ENCODE peak calls at places on chromosome 19, in four cellular contexts. L, U, X and R are unnamed samples.

GRCh38 chr19:28731113-28731512 is 481.8 kb downstream of the UQCRFS1 start:
- DNase-seq in L (no peak), U (no peak), X (no peak), R (no peak)

GRCh38 chr19:6534451-6535093 is 3.7 kb downstream of the TNFSF9 start:
- DNase-seq in L (no peak), U (no peak), X (no peak), R (no peak)

GRCh38 chr19:33797821-33798633 is 1.4 kb downstream of the KCTD15 start:
- DNase-seq in L (peak; percentile 47), U (peak; percentile 33), X (no peak), R (no peak)

GRCh38 chr19:40689339-40690049 is 957 bp downstream of the NUMBL start:
- DNase-seq in L (no peak), U (peak; percentile 15), X (peak; percentile 69), R (no peak)

GRCh38 chr19:16025108-16026101 is 50.9 kb upstream of the TPM4 start:
- DNase-seq in L (no peak), U (peak; percentile 74), X (no peak), R (peak; percentile 14)

GRCh38 chr19:58395220-58395978 is at the start of gene RNF225:
- DNase-seq in L (no peak), U (no peak), X (peak; percentile 41), R (no peak)

GRCh38 chr19:16073988-16074387 is 2.3 kb upstream of the TPM4 start:
- DNase-seq in L (no peak), U (no peak), X (no peak), R (no peak)

GRCh38 chr19:56112313-56112709 is 8.8 kb downstream of the ZNF787 start:
- DNase-seq in L (no peak), U (no peak), X (no peak), R (no peak)

GRCh38 chr19:42421591-42422031 is 5.6 kb downstream of the LIPE start:
- DNase-seq in L (no peak), U (no peak), X (no peak), R (no peak)

GRCh38 chr19:38063921-38064320 is 156.9 kb downstream of the SIPA1L3 start:
- DNase-seq in L (no peak), U (no peak), X (no peak), R (no peak)

GRCh38 chr19:1057185-1057857 is 9.6 kb upstream of the ARHGAP45 start:
- DNase-seq in L (no peak), U (peak; percentile 67), X (peak; percentile 57), R (no peak)

GRCh38 chr19:12166596-12166995 is 3.7 kb downstream of the ZNF136 start:
- DNase-seq in L (no peak), U (peak; percentile 8), X (no peak), R (peak; percentile 23)

GRCh38 chr19:1109032-1109541 is 5.3 kb downstream of the GPX4 start:
- DNase-seq in L (no peak), U (no peak), X (no peak), R (no peak)

GRCh38 chr19:46954502-46955004 is 65.1 kb upstream of the NPAS1 start:
- DNase-seq in L (no peak), U (no peak), X (no peak), R (no peak)

GRCh38 chr19:46953955-46954501 is 65.6 kb upstream of the NPAS1 start:
- DNase-seq in L (no peak), U (no peak), X (no peak), R (no peak)

GRCh38 chr19:46955813-46956371 is 63.7 kb upstream of the NPAS1 start:
- DNase-seq in L (no peak), U (no peak), X (peak; percentile 14), R (no peak)

GRCh38 chr19:46952874-46953273 is 66.8 kb upstream of the NPAS1 start:
- DNase-seq in L (no peak), U (no peak), X (no peak), R (no peak)

GRCh38 chr19:46955114-46955812 is 64.4 kb upstream of the NPAS1 start:
- DNase-seq in L (no peak), U (no peak), X (peak; percentile 43), R (no peak)
- H3K4me3 ChIP-seq in L (no peak overlapping the region), U (no peak overlapping the region), X (peak overlapping the region; percentile 47), R (no peak overlapping the region)

DNA sequence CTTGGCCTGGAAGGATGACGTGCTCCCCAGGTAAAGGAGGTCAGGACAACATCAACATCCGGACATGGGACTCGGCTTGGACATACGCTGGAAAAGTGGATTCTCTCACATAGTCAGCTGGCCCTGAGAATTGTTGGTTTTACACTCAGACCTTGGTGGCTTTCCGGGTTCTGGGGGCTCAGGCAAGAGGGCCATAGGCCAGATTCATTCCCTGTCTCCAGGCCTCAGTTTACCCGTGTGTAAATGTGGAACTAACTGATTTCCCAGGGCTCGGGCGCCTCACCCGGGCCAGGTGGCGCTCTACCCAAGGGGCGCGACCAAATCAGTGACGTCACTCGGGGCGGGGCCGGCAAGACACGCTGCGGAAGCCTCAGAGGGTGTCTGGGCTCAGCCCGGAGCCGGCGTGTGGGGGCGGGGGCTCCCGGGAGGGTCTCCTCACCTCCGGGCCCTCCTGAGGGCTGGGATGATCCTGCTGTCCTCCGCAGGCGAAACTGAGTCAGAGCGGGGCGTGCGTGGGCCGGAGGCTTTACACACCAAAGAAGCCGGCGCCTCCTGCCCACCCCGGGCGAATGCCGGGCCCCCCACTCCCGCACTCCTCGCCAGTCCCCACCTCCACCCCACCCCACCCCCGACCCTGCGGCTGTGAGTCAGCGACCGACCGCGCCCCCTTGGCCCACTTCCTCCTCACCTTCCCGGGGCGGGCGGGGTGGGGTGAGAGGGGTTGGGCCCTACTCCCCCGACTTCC is 861 bp upstream of the VASP start:
- DNase-seq in L (peak; percentile 96), U (peak; percentile 83), X (peak; percentile 94), R (no peak)
- TF ChIP-seq CTCF in L (peak; percentile 69), U (peak; percentile 50), X (peak; percentile 70), R (peak; percentile 70)

DNA sequence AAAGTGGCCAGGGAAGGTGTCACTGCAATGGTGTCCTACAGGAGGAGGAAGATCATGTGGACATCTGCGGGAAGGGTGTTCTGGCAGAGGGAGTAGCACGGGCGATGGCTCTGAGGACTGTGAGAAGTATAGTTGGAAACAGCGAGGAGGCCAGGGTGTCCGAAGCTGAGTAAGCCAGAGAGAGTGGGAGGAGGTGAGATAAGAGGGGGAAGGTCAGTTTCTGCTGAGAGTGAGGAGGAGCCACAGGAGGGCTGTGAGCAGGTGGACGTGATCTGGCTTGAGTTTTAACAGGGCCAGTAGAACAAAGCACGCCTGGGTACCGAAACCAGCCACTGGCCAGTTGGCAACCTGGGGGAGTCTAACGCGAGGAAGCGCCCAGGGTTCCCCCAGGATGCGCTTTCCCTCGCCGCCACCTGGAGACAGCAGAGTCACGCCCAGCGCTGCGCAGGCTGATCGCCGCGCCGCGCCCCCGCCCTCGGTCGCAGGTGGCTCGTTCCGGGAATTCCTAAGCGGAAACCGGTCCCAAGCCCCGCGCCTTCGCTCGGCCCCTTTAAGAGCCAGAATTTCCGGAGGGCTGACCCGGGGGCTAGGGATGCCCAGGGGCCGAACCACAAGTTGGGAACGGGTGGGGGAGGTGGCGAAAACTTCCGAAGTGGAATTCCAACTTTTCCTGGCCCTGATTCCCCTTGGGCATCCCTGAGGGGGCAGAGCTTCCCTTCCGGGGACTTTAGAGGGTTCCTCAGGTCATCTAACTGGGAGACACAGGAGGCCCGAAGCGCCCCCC is 1.1 kb upstream of the LSR start:
- DNase-seq in L (peak; percentile 88), U (no peak), X (no peak), R (no peak)
- H3K4me3 ChIP-seq in L (peak overlapping the region; percentile 70), U (no peak overlapping the region), X (no peak overlapping the region), R (no peak overlapping the region)

DNA sequence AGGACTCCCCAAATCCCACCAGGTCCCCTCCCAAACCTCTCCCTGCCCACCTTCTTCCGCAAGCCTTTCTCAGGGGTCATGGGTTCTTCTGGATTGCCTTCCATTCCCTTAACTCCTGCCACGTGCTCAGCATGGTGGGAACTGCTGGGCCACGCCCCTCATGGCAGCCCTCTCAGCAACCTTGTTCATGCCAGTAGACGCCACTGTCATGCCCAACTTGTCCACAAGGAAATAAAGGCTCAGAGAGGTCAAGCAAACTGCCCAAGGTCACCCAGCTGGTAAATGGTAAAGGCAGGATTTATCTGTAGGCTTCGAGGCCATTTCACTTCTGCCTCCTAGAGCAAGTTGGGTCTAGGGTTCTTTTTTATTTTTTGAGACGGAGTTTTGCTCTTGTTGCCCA is 10.9 kb downstream of the PRAM1 start:
- DNase-seq in L (no peak), U (no peak), X (no peak), R (no peak)
- TF ChIP-seq CTCF in L (no peak), U (no peak), X (peak; percentile 10), R (no peak)

GRCh38 chr19:2362039-2362969 is 2.2 kb downstream of the TMPRSS9 start:
- DNase-seq in L (no peak), U (no peak), X (no peak), R (no peak)

GRCh38 chr19:2361259-2362038 is 1.4 kb downstream of the TMPRSS9 start:
- DNase-seq in L (no peak), U (no peak), X (no peak), R (no peak)

GRCh38 chr19:2363419-2363818 is 3.4 kb downstream of the TMPRSS9 start:
- DNase-seq in L (no peak), U (no peak), X (no peak), R (no peak)

GRCh38 chr19:2362970-2363300 is 2.9 kb downstream of the TMPRSS9 start:
- DNase-seq in L (no peak), U (no peak), X (no peak), R (no peak)

DNA sequence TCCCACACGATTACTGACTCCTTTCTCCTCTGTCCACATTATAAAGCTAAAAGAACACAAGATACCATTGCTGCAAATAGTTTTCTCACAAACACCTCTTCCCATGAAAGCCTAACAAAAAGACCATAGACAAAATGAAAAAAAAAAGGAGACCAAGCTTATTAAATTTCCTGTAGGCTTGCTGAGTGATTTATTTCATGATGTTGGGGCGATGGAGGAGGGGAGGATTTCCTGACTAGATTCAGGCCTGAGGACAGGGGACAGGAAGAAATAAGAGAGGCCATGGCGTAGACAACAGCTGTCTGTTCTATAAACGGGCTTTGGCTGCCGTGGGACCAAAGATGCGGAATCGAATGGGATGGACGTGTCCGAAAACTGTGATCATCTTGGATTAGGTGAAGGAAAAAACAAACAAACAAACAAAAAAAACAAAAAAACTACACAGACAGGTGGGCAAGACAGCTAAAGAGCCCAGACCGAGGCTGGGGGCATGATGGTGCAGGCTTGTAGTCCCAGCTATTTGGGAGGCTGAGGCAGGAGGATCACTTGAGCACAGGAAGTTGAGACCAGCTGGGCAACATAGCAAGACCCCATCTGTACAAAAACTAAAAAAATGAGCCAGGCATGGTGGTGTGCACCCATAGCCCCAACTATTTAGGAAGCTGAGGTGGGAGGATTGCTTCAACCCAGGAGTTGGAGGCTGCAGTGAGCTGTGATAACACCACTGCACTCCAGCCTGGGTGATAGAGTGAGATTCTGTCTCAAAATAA is 5.3 kb downstream of the TMPRSS9 start:
- DNase-seq in L (no peak), U (no peak), X (no peak), R (no peak)
- H3K4me3 ChIP-seq in L (no peak overlapping the region), U (no peak overlapping the region), X (no peak overlapping the region), R (no peak overlapping the region)